ENCODE peak calls at places on chromosomes 1 and 21, in ten cellular contexts. W is prostate gland, O is GM20000, L is HFF-Myc, S is cardiac fibroblast, K is H9, B is RWPE1, E is mesothelial cell of epicardium, M is thoracic aorta, D is lung. Y is an unnamed sample.

GRCh38 chr1:3319874-3320245 is 134.6 kb upstream of the ARHGEF16 start:
- DNase-seq in W (peak), O (peak), L (no peak), S (peak), K (peak), B (peak), E (no peak), M (no peak), D (peak), Y (peak)

GRCh38 chr1:227885648-227886502 is 61.9 kb downstream of the WNT9A start:
- DNase-seq in W (peak), O (no peak), L (peak), S (peak), K (peak), B (peak), E (peak), M (no peak), D (peak), Y (peak)

GRCh38 chr1:87393437-87394085 is 64.9 kb downstream of the LMO4 start:
- DNase-seq in W (no peak), O (no peak), L (no peak), S (no peak), K (no peak), B (no peak), E (no peak), M (no peak), D (no peak), Y (no peak)

GRCh38 chr21:40340357-40340756 is 473.1 kb downstream of the PCP4 start:
- DNase-seq in W (no peak), O (no peak), L (no peak), S (no peak), K (no peak), B (no peak), E (no peak), M (no peak), D (no peak), Y (no peak)

GRCh38 chr1:174580801-174581200 is 133.0 kb downstream of the GPR52 start:
- DNase-seq in W (no peak), O (no peak), L (no peak), S (peak), K (no peak), B (no peak), E (no peak), M (no peak), D (no peak), Y (no peak)

GRCh38 chr21:45880097-45881068 is 101.2 kb upstream of the COL6A1 start:
- DNase-seq in W (peak), O (peak), L (peak), S (peak), K (peak), B (peak), E (no peak), M (peak), D (peak), Y (peak)

GRCh38 chr1:118264326-118264725 is 79.3 kb upstream of the SPAG17 start:
- DNase-seq in W (no peak), O (no peak), L (no peak), S (no peak), K (no peak), B (no peak), E (no peak), M (no peak), D (no peak), Y (peak)

GRCh38 chr1:57089855-57090254 is 124.0 kb upstream of the C8B start:
- DNase-seq in W (no peak), O (no peak), L (no peak), S (peak), K (no peak), B (no peak), E (no peak), M (no peak), D (no peak), Y (no peak)

GRCh38 chr1:2152914-2153313 is 41.7 kb downstream of the FAAP20 start:
- DNase-seq in W (no peak), O (no peak), L (no peak), S (no peak), K (no peak), B (no peak), E (no peak), M (no peak), D (no peak), Y (peak)

GRCh38 chr1:64664287-64664686 is 80.6 kb upstream of the RAVER2 start:
- DNase-seq in W (no peak), O (no peak), L (no peak), S (no peak), K (no peak), B (no peak), E (no peak), M (no peak), D (no peak), Y (no peak)

GRCh38 chr21:23217597-23217996 is 2219.4 kb downstream of the NCAM2 start:
- DNase-seq in W (no peak), O (no peak), L (no peak), S (no peak), K (no peak), B (no peak), E (no peak), M (no peak), D (no peak), Y (no peak)

GRCh38 chr1:118993712-118994049 is 5.5 kb upstream of the TBX15 start:
- DNase-seq in W (no peak), O (no peak), L (no peak), S (no peak), K (no peak), B (no peak), E (no peak), M (no peak), D (no peak), Y (no peak)

GRCh38 chr21:27681038-27681437 is 714.1 kb upstream of the ADAMTS5 start:
- DNase-seq in W (no peak), O (no peak), L (no peak), S (no peak), K (no peak), B (no peak), E (no peak), M (no peak), D (no peak), Y (peak)

GRCh38 chr21:41477641-41478318 is 30.2 kb downstream of the TMPRSS2 start:
- DNase-seq in W (no peak), O (no peak), L (no peak), S (peak), K (peak), B (no peak), E (no peak), M (no peak), D (no peak), Y (no peak)

GRCh38 chr1:162166934-162167615 is 97.6 kb downstream of the NOS1AP start:
- DNase-seq in W (no peak), O (no peak), L (no peak), S (no peak), K (no peak), B (no peak), E (no peak), M (no peak), D (no peak), Y (peak)

GRCh38 chr1:207822602-207823451 is 71.0 kb downstream of the CD46 start:
- DNase-seq in W (peak), O (peak), L (no peak), S (peak), K (peak), B (peak), E (no peak), M (peak), D (peak), Y (peak)

DNA sequence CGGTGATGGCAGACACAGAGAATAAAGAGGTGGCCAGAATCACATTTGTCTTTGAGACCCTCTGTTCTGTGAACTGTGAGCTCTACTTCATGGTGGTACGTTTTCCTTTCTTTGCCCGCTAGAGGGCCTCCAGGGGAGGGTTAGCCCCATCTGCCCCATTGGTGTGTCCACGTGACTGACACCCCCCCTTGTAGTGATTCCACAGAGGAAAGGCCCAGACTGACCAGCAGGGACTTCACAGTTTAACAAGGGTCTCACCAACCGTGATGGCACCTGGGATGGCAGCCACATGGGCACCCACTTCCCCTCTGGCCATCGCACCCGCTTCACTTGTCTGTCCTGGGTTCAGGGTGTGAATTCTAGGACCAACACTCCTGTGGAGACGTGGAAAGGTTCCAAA is 22.3 kb upstream of the SARS1 start:
- DNase-seq in W (no peak), O (no peak), L (no peak), S (no peak), K (peak), B (no peak), E (no peak), M (no peak), D (no peak), Y (no peak)
- TF ChIP-seq CTCF in W (no peak), O (no peak), L (peak), S (peak), K (peak), B (no peak), E (no peak), M (no peak), D (no peak), Y (no peak)

GRCh38 chr1:43634729-43635128 is 15.2 kb upstream of the KDM4A start:
- DNase-seq in W (no peak), O (no peak), L (no peak), S (no peak), K (peak), B (no peak), E (no peak), M (no peak), D (no peak), Y (no peak)

GRCh38 chr1:43639990-43640794 is 9.8 kb upstream of the KDM4A start:
- DNase-seq in W (no peak), O (no peak), L (no peak), S (no peak), K (no peak), B (no peak), E (no peak), M (no peak), D (no peak), Y (peak)

GRCh38 chr1:43637267-43637666 is 12.7 kb upstream of the KDM4A start:
- DNase-seq in W (no peak), O (no peak), L (no peak), S (no peak), K (no peak), B (no peak), E (no peak), M (no peak), D (no peak), Y (no peak)

GRCh38 chr1:43632135-43632670 is 17.7 kb upstream of the KDM4A start:
- DNase-seq in W (no peak), O (no peak), L (no peak), S (no peak), K (no peak), B (no peak), E (no peak), M (no peak), D (no peak), Y (no peak)

DNA sequence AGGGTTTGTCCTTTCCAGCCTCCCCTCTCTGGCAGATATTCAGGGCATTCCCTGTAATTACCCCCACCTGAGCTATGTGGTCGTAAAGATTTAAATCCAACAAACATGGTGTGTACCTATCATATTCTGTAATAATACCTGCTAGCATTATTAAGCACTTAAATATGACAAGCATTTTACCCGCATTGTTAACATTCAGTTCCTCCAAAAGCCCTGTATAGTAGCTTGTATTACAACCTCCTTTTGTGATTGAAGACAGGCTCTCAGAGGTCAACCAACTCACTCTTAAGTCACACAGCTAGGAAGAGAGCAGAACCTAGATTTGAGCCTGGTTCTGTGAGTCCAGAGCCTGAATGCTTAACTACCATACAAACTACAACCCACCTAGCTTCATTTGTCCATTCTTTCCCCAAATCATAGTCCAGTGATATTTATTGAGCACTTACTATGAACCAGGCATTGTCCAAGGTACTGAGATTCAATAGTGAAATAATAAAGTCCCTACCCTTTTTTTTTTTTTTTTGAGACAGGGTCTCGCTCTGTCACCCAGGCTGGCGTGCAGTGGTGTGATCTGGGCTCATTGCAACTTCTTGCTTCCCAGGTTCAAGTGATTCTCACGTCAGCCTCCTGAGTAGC is 13.8 kb upstream of the KDM4A start:
- DNase-seq in W (no peak), O (no peak), L (no peak), S (no peak), K (no peak), B (no peak), E (no peak), M (no peak), D (no peak), Y (no peak)
- TF ChIP-seq CTCF in W (no peak), O (no peak), L (no peak), S (no peak), K (no peak), B (no peak), E (no peak), M (no peak), D (no peak), Y (no peak)

GRCh38 chr1:229557913-229558414 is 543 bp downstream of the ABCB10 start:
- DNase-seq in W (peak), O (peak), L (no peak), S (peak), K (peak), B (peak), E (peak), M (no peak), D (peak), Y (peak)
- TF ChIP-seq CTCF in W (no peak), O (peak), L (no peak), S (no peak), K (no peak), B (no peak), E (no peak), M (no peak), D (no peak), Y (no peak)

GRCh38 chr1:244181867-244182266 is 130.8 kb downstream of the ZBTB18 start:
- DNase-seq in W (no peak), O (no peak), L (no peak), S (no peak), K (no peak), B (no peak), E (no peak), M (no peak), D (no peak), Y (no peak)
- TF ChIP-seq CTCF in W (no peak), O (no peak), L (no peak), S (no peak), K (no peak), B (no peak), E (no peak), M (no peak), D (no peak), Y (no peak)